ENCODE peak calls at places on chromosomes 2 and 18, in five cellular contexts. I, K, B, Q and W are unnamed samples.

GRCh38 chr2:67585400-67585799 is 188.3 kb downstream of the ETAA1 start:
- DNase-seq in I (no peak), K (no peak), Q (no peak), B (no peak), W (no peak)

GRCh38 chr2:3001595-3002184 is 375.9 kb downstream of the EIPR1 start:
- DNase-seq in Q (peak; percentile 89), B (no peak), I (no peak), K (peak; percentile 42), W (peak; percentile 40)

GRCh38 chr2:43184339-43184895 is 42.0 kb downstream of the ZFP36L2 start:
- DNase-seq in I (no peak), B (no peak), Q (no peak), K (peak; percentile 22), W (peak; percentile 98)

GRCh38 chr2:61356261-61356957 is 114.5 kb downstream of the USP34 start:
- DNase-seq in B (no peak), Q (no peak), I (no peak), K (peak; percentile 48), W (no peak)

GRCh38 chr2:61255580-61256437 is 93.8 kb downstream of the C2orf74 start:
- DNase-seq in I (no peak), K (peak; percentile 71), B (no peak), Q (no peak), W (no peak)

GRCh38 chr18:5909130-5909529 is 13.8 kb upstream of the TMEM200C start:
- DNase-seq in I (no peak), Q (no peak), K (no peak), B (no peak), W (no peak)

GRCh38 chr2:171785450-171785849 is 98.2 kb downstream of the DYNC1I2 start:
- DNase-seq in B (no peak), K (no peak), I (no peak), Q (no peak), W (no peak)

GRCh38 chr2:239143858-239144712 is 256.7 kb downstream of the HDAC4 start:
- DNase-seq in Q (peak; percentile 53), I (peak; percentile 37), K (peak; percentile 69), B (peak; percentile 33), W (peak; percentile 24)

GRCh38 chr2:207813942-207814341 is 44.2 kb upstream of the FZD5 start:
- DNase-seq in Q (no peak), I (no peak), K (no peak), B (no peak), W (no peak)

GRCh38 chr2:75571730-75572430 is 11.1 kb upstream of the EVA1A start:
- DNase-seq in K (no peak), I (no peak), Q (no peak), B (no peak), W (no peak)

GRCh38 chr2:42168459-42169099 is 574 bp upstream of the EML4 start:
- DNase-seq in B (no peak), Q (no peak), K (no peak), I (no peak), W (no peak)

GRCh38 chr2:130387071-130387400 is 31.2 kb downstream of the PTPN18 start:
- DNase-seq in I (no peak), Q (no peak), K (peak; percentile 68), B (no peak), W (no peak)

GRCh38 chr18:49585781-49586663 is 24.2 kb downstream of the LIPG start:
- DNase-seq in K (no peak), Q (no peak), I (no peak), B (no peak), W (no peak)

GRCh38 chr18:48866028-48866733 is 84.6 kb downstream of the SMAD7 start:
- DNase-seq in K (peak; percentile 80), B (no peak), Q (peak; percentile 68), I (no peak), W (peak; percentile 38)

GRCh38 chr2:117536139-117536538 is 278.4 kb upstream of the DDX18 start:
- DNase-seq in B (no peak), K (no peak), Q (peak; percentile 17), I (no peak), W (peak; percentile 48)

GRCh38 chr2:182920631-182921056 is 54.2 kb upstream of the FRZB start:
- DNase-seq in B (no peak), K (no peak), I (no peak), Q (no peak), W (no peak)

GRCh38 chr2:192049362-192049761 is 145.4 kb downstream of the TMEFF2 start:
- DNase-seq in I (no peak), K (no peak), B (no peak), Q (no peak), W (no peak)

GRCh38 chr2:152171733-152172132 is 3.8 kb downstream of the STAM2 start:
- DNase-seq in B (no peak), Q (no peak), K (peak; percentile 53), I (no peak), W (peak; percentile 28)

GRCh38 chr18:44935455-44935854 is 254.8 kb downstream of the SETBP1 start:
- DNase-seq in I (no peak), B (no peak), Q (no peak), K (no peak), W (no peak)

GRCh38 chr2:174662459-174662858 is 64.9 kb upstream of the WIPF1 start:
- DNase-seq in Q (no peak), I (no peak), K (peak; percentile 54), B (no peak), W (no peak)
- H3K4me3 ChIP-seq in Q (no peak overlapping the region), I (no peak overlapping the region), K (no peak overlapping the region), B (no peak overlapping the region), W (no peak overlapping the region)

GRCh38 chr2:74548919-74549684 is 4.6 kb downstream of the LOXL3 start:
- DNase-seq in Q (peak; percentile 38), B (peak; percentile 49), I (no peak), K (peak; percentile 60), W (peak; percentile 72)
- H3K4me3 ChIP-seq in Q (peak overlapping the region; percentile 48), B (no peak overlapping the region), I (peak overlapping the region; percentile 39), K (peak overlapping the region; percentile 54), W (peak overlapping the region; percentile 19)

GRCh38 chr18:62033207-62033606 is 140.4 kb upstream of the RNF152 start:
- DNase-seq in Q (no peak), I (peak; percentile 62), B (no peak), K (no peak), W (no peak)
- H3K4me3 ChIP-seq in Q (no peak overlapping the region), I (no peak overlapping the region), B (no peak overlapping the region), K (no peak overlapping the region), W (no peak overlapping the region)

DNA sequence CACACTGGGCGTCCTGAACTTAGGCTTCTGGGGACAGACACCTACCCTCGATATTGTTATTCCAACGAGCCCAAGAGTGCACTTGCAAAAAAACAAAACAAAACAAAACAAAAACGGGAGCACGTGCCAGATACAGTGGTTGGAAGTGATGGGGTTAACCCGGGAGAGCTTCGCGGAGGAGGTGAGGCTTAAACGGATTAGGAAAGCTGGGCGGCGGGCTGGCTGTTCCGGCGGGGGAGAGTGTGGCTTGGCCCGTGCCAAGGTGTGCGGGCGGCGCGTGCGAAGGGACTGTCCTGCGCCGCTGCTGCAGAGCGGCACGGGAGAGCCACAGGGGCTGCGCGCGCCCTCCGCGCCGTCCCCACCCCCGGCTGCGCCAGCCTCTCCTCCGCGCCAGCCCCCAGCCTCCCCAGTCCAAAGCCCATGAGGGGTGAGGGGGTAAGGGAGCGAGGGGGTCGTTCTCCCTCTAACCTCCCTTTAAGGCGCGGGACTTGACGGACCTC is 1.5 kb upstream of the SLC30A3 start:
- DNase-seq in K (no peak), B (no peak), I (peak; percentile 15), Q (peak; percentile 42), W (no peak)
- H3K4me3 ChIP-seq in K (no peak overlapping the region), B (peak overlapping the region; percentile 32), I (peak overlapping the region; percentile 59), Q (peak overlapping the region; percentile 92), W (peak overlapping the region; percentile 32)